ENCODE peak calls at places on chromosomes 2 and 18, in five cellular contexts. H is adrenal gland, D is right atrium auricular region, A is right lobe of liver, W is fibroblast of lung. R is an unnamed sample.

GRCh38 chr2:112821142-112821541 is 15.4 kb downstream of the IL1B start:
- DNase-seq in H (no peak), D (no peak), A (peak; percentile 45), W (peak; percentile 15), R (no peak)

GRCh38 chr2:178478102-178478441 is 328 bp downstream of the FKBP7 start:
- DNase-seq in H (no peak), D (no peak), A (no peak), W (no peak), R (peak; percentile 25)

GRCh38 chr2:143399679-143400078 is 270.5 kb downstream of the ARHGAP15 start:
- DNase-seq in H (no peak), D (no peak), A (no peak), W (no peak), R (no peak)

GRCh38 chr18:42100917-42101316 is 145.9 kb downstream of the PIK3C3 start:
- DNase-seq in H (no peak), D (no peak), A (no peak), W (no peak), R (peak; percentile 11)

GRCh38 chr2:71347517-71347916 is 15.9 kb downstream of the ZNF638 start:
- DNase-seq in H (no peak), D (no peak), A (no peak), W (peak; percentile 18), R (peak; percentile 27)

GRCh38 chr18:43620936-43621335 is 343.6 kb upstream of the SYT4 start:
- DNase-seq in H (no peak), D (no peak), A (no peak), W (peak; percentile 16), R (peak; percentile 55)

GRCh38 chr18:69138088-69138487 is 262.6 kb upstream of the DOK6 start:
- DNase-seq in H (no peak), D (no peak), A (no peak), W (no peak), R (no peak)

GRCh38 chr2:216113572-216113971 is 4.4 kb downstream of the XRCC5 start:
- DNase-seq in H (no peak), D (no peak), A (no peak), W (no peak), R (no peak)

GRCh38 chr18:73340135-73340934 is 472.5 kb upstream of the NETO1 start:
- DNase-seq in H (no peak), D (no peak), A (peak; percentile 47), W (peak; percentile 79), R (no peak)

GRCh38 chr2:1802469-1803216 is 58.3 kb upstream of the PXDN start:
- DNase-seq in H (no peak), D (no peak), A (no peak), W (no peak), R (no peak)

GRCh38 chr2:203891474-203891873 is 23.9 kb downstream of the CTLA4 start:
- DNase-seq in H (no peak), D (no peak), A (no peak), W (no peak), R (no peak)

GRCh38 chr18:8828300-8828699 is 122.9 kb downstream of the MTCL1 start:
- DNase-seq in H (no peak), D (no peak), A (no peak), W (no peak), R (no peak)

GRCh38 chr2:159516241-159516758 is 100.0 kb downstream of the BAZ2B start:
- DNase-seq in H (no peak), D (no peak), A (no peak), W (peak; percentile 52), R (peak; percentile 69)

GRCh38 chr2:69700381-69700780 is 41.6 kb upstream of the ANXA4 start:
- DNase-seq in H (no peak), D (no peak), A (no peak), W (no peak), R (no peak)

GRCh38 chr2:12931211-12931844 is 214.6 kb downstream of the TRIB2 start:
- DNase-seq in H (no peak), D (no peak), A (no peak), W (peak; percentile 59), R (peak; percentile 53)

GRCh38 chr18:55142413-55142812 is 183.2 kb upstream of the CCDC68 start:
- DNase-seq in H (no peak), D (no peak), A (no peak), W (peak; percentile 59), R (no peak)

GRCh38 chr2:38375711-38376345 is 1.2 kb downstream of the ATL2 start:
- DNase-seq in H (peak; percentile 64), D (no peak), A (peak; percentile 57), W (peak; percentile 27), R (no peak)

GRCh38 chr2:186842373-186842772 is 6.6 kb downstream of the ZSWIM2 start:
- DNase-seq in H (no peak), D (no peak), A (no peak), W (no peak), R (no peak)

GRCh38 chr2:240640939-240641338 is 15.7 kb downstream of the GPR35 start:
- DNase-seq in H (no peak), D (no peak), A (peak; percentile 65), W (peak; percentile 6), R (peak; percentile 76)

GRCh38 chr2:3664925-3665324 is 6.9 kb downstream of the ALLC start:
- DNase-seq in H (peak; percentile 60), D (no peak), A (no peak), W (no peak), R (no peak)

GRCh38 chr2:25331686-25332365 is 9.9 kb downstream of the DNMT3A start:
- DNase-seq in H (no peak), D (no peak), A (no peak), W (no peak), R (no peak)

GRCh38 chr2:224882291-224883171 is 159.7 kb downstream of the DOCK10 start:
- DNase-seq in H (no peak), D (no peak), A (no peak), W (peak; percentile 93), R (no peak)

GRCh38 chr2:162282765-162283425 is 35.6 kb downstream of the IFIH1 start:
- DNase-seq in H (no peak), D (no peak), A (no peak), W (peak; percentile 63), R (no peak)

GRCh38 chr2:54535599-54536195 is 79.6 kb downstream of the SPTBN1 start:
- DNase-seq in H (no peak), D (no peak), A (peak; percentile 50), W (no peak), R (no peak)

GRCh38 chr2:130825231-130825971 is 11.3 kb upstream of the ARHGEF4 start:
- DNase-seq in H (no peak), D (no peak), A (peak; percentile 7), W (no peak), R (no peak)

GRCh38 chr2:86170449-86170848 is 24.8 kb downstream of the IMMT start:
- DNase-seq in H (no peak), D (no peak), A (no peak), W (no peak), R (no peak)

GRCh38 chr2:81767173-81767720 is 1462.7 kb upstream of the LRRTM1 start:
- DNase-seq in H (no peak), D (no peak), A (no peak), W (peak; percentile 58), R (no peak)

GRCh38 chr2:12020833-12021469 is 274.5 kb downstream of the LPIN1 start:
- DNase-seq in H (no peak), D (no peak), A (no peak), W (no peak), R (no peak)

GRCh38 chr2:226548706-226549105 is 250.9 kb downstream of the IRS1 start:
- DNase-seq in H (no peak), D (no peak), A (no peak), W (peak; percentile 58), R (no peak)

GRCh38 chr18:45688113-45688512 is 35.9 kb upstream of the SLC14A1 start:
- DNase-seq in H (no peak), D (no peak), A (no peak), W (no peak), R (no peak)

GRCh38 chr18:21997207-21998143 is 171.9 kb upstream of the GATA6 start:
- DNase-seq in H (no peak), D (no peak), A (no peak), W (peak; percentile 34), R (peak; percentile 75)

GRCh38 chr2:55550368-55551102 is 31.0 kb downstream of the CFAP36 start:
- DNase-seq in H (no peak), D (no peak), A (no peak), W (peak; percentile 87), R (no peak)

GRCh38 chr2:151826737-151827157 is 1.5 kb downstream of the ARL5A start:
- DNase-seq in H (no peak), D (no peak), A (no peak), W (peak; percentile 30), R (no peak)

DNA sequence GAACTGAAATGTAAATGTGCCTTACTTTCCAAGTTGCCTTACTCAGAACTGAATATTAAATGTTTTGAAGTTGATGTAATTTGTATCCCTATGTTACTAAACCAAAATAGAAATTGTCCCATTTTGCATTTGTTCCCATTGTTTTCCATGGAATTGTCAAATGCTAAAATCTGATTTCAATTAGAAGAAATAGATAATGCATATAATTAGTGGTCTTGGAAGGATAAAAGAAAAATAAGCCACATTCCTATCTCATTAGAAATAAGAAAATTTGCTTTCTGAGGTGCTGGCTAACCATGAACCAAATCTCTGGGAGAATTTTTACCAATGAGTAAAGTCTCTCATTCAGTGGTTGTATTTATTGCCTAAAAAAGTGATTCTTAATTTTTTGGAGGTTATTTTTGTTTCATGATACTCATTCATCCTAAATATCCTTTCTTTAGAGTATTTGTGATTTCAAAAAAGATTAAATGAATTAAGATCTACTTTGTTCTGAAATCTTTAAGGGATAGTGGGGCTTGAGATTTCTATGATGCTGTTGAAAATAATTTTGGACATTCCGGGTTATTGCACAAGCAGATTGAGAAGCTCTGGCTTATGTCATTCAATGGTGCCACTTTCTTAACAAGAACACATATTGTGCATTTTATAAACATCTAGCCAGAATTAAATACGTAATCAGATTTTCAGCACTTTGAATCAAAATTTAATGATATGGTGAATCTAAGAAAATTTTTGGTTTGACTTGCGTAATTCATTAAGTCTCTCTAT is 207.9 kb upstream of the COL3A1 start:
- DNase-seq in H (no peak), D (no peak), A (no peak), W (peak; percentile 60), R (no peak)
- H3K4me1 ChIP-seq in H (no peaks in the 10 kb centered on the region), D (no peaks in the 10 kb centered on the region), A (no peaks in the 10 kb centered on the region), W (no peaks in the 10 kb centered on the region), R (no peaks in the 10 kb centered on the region)

DNA sequence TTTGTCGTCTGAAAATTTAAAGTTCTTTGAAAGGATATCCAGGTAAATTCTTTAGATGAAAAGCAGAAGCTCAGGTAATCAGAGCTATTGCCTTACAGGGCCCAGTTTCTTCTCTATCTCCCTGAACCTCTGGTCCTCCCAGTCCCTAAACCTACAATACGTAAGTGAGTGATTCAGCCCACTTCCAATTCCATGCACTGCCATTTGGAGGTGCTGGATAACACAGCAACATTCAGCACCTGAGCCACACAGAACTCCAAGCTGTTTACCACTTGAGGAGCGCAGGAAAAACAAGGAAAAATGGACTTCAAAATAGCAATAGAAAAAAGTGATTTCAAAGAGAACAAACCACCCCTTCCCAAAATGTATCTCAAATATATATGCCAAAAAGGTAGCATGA is 105.0 kb upstream of the DNAJC10 start:
- DNase-seq in H (no peak), D (no peak), A (no peak), W (no peak), R (no peak)
- TF ChIP-seq CTCF in H (no peak), D (no peak), A (no peak), W (no peak), R (no peak)

DNA sequence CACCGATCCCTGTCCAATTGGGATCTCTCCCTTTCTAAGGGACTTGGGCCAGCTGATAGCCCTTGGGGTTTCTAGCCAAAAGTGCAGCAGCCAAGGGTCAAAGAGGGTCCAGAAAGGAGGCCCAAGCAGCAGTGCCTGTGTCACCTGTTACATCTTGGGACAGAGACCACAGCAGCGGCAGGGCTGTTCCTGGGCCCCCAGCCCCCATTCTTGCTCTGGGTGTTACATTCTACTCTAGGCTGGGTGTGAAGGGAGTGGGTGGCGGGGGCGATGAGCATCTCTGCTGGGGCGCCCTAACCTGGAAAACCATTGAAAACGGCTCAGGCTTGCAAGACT is 1.2 kb downstream of the PAX3 start:
- DNase-seq in H (no peak), D (no peak), A (no peak), W (no peak), R (no peak)
- H3K4me3 ChIP-seq in H (no peak overlapping the region), D (no peak overlapping the region), A (no peak overlapping the region), W (no peak overlapping the region), R (no peak overlapping the region)

GRCh38 chr2:239295377-239296019 is 105.3 kb downstream of the HDAC4 start:
- DNase-seq in H (no peak), D (no peak), A (no peak), W (no peak), R (no peak)
- H3K4me1 ChIP-seq in H (peaks cover 67% of the 10 kb centered on the region), D (peaks cover 62% of the 10 kb centered on the region), A (peaks cover 76% of the 10 kb centered on the region), W (no peaks in the 10 kb centered on the region), R (peaks cover 40% of the 10 kb centered on the region)